ENCODE peak calls at places on chromosomes 11 and 22, in seven cellular contexts. Q is astrocyte, G is DND-41, R is PC-3, W is GM23248, H is endothelial cell of umbilical vein, D is H1. M is an unnamed sample. For H3K36me3, the result is how much of the 10 kb centered on the place peaks cover.

GRCh38 chr11:126452256-126452655 is 96.8 kb downstream of the ST3GAL4 start:
- DNase-seq in D (no peak), W (no peak), G (no peak), R (no peak), H (no peak), Q (no peak), M (no peak)

GRCh38 chr11:1054143-1055108 is 17.9 kb upstream of the MUC6 start:
- DNase-seq in W (peak), R (peak), D (no peak), Q (no peak), H (peak), G (no peak), M (no peak)

GRCh38 chr22:23832226-23833016 is 6.4 kb downstream of the DERL3 start:
- DNase-seq in Q (no peak), R (no peak), W (no peak), D (no peak), G (no peak), H (no peak), M (no peak)

GRCh38 chr22:36293606-36294292 is 40.8 kb downstream of the APOL1 start:
- DNase-seq in Q (no peak), G (no peak), W (no peak), D (no peak), H (no peak), R (no peak), M (no peak)

GRCh38 chr22:46536559-46537220 is 730 bp downstream of the CELSR1 start:
- DNase-seq in D (no peak), W (no peak), G (no peak), Q (no peak), R (no peak), H (no peak), M (no peak)

GRCh38 chr11:126695293-126695692 is 305.3 kb downstream of the KIRREL3 start:
- DNase-seq in D (no peak), G (no peak), W (peak), Q (no peak), H (no peak), R (no peak), M (no peak)

GRCh38 chr11:88246680-88247079 is 71.4 kb upstream of the RAB38 start:
- DNase-seq in H (no peak), Q (peak), W (peak), G (no peak), D (no peak), R (peak), M (peak)

GRCh38 chr11:12483604-12484003 is 106.2 kb downstream of the PARVA start:
- DNase-seq in R (no peak), D (no peak), G (no peak), Q (no peak), W (no peak), H (no peak), M (no peak)

GRCh38 chr11:72446929-72447753 is 12.8 kb upstream of the CLPB start:
- DNase-seq in H (peak), Q (peak), G (no peak), D (no peak), R (peak), W (peak), M (peak)

GRCh38 chr22:43100223-43100622 is 10.3 kb upstream of the BIK start:
- DNase-seq in Q (no peak), R (no peak), D (no peak), G (no peak), W (no peak), H (no peak), M (peak)

GRCh38 chr22:30324008-30324730 is 2.6 kb downstream of the TBC1D10A start:
- DNase-seq in G (peak), Q (peak), W (peak), D (no peak), H (no peak), R (no peak), M (no peak)

GRCh38 chr22:45014658-45015057 is 4.9 kb upstream of the PHF21B start:
- DNase-seq in G (no peak), R (no peak), H (no peak), D (no peak), Q (no peak), W (no peak), M (no peak)

GRCh38 chr11:93099811-93100210 is 98.0 kb downstream of the SLC36A4 start:
- DNase-seq in D (no peak), Q (peak), G (no peak), H (no peak), W (peak), R (no peak), M (peak)

GRCh38 chr11:35800970-35801953 is 138.7 kb downstream of the TRIM44 start:
- DNase-seq in W (no peak), D (no peak), Q (no peak), H (peak), R (no peak), G (no peak), M (no peak)

GRCh38 chr11:60860943-60861342 is 5.2 kb upstream of the PTGDR2 start:
- DNase-seq in Q (no peak), H (no peak), W (no peak), G (no peak), R (no peak), D (no peak), M (no peak)

GRCh38 chr22:46057762-46058420 is 80.9 kb upstream of the WNT7B start:
- DNase-seq in Q (peak), H (no peak), W (peak), R (peak), G (peak), D (no peak), M (peak)

GRCh38 chr11:394034-394857 is at the start of gene PKP3:
- DNase-seq in Q (peak), H (no peak), W (peak), D (peak), G (no peak), R (peak), M (peak)

GRCh38 chr11:133536198-133536597 is 3.9 kb upstream of the OPCML start:
- DNase-seq in W (no peak), Q (no peak), H (no peak), R (no peak), D (no peak), G (no peak), M (peak)

GRCh38 chr11:121106812-121107211 is 5.8 kb downstream of the TECTA start:
- DNase-seq in W (no peak), R (no peak), Q (no peak), H (no peak), D (no peak), G (no peak), M (no peak)

GRCh38 chr11:59182457-59183151 is 10.7 kb downstream of the DTX4 start:
- DNase-seq in G (no peak), R (peak), H (no peak), W (no peak), D (no peak), Q (no peak), M (peak)

GRCh38 chr22:27629908-27630733 is 171.4 kb downstream of the MN1 start:
- DNase-seq in H (no peak), D (no peak), R (no peak), Q (no peak), G (no peak), W (no peak), M (no peak)

GRCh38 chr11:11989774-11990744 is 18.4 kb downstream of the DKK3 start:
- DNase-seq in W (peak), H (no peak), R (no peak), Q (no peak), D (no peak), G (no peak), M (no peak)

GRCh38 chr22:39414377-39414776 is 14.8 kb downstream of the TAB1 start:
- DNase-seq in D (no peak), Q (no peak), H (no peak), W (no peak), G (no peak), R (no peak), M (no peak)

GRCh38 chr22:27075891-27076290 is 418.5 kb downstream of the MIAT start:
- DNase-seq in Q (no peak), R (no peak), G (no peak), H (no peak), D (no peak), W (no peak), M (no peak)

GRCh38 chr11:20087118-20087521 is 73.2 kb downstream of the DBX1 start:
- DNase-seq in Q (peak), W (peak), R (no peak), D (no peak), H (no peak), G (no peak), M (no peak)

GRCh38 chr11:108241370-108242037 is 18.6 kb downstream of the ATM start:
- DNase-seq in W (no peak), Q (no peak), G (peak), H (no peak), R (no peak), D (no peak), M (no peak)

GRCh38 chr11:8705171-8705570 is 22.6 kb downstream of the RPL27A start:
- DNase-seq in W (no peak), G (no peak), D (no peak), Q (no peak), R (no peak), H (no peak), M (no peak)

GRCh38 chr11:8709002-8709672 is 26.5 kb downstream of the RPL27A start:
- DNase-seq in W (peak), Q (peak), G (no peak), D (no peak), R (no peak), H (no peak), M (no peak)

GRCh38 chr11:8709777-8710176 is 27.2 kb downstream of the RPL27A start:
- DNase-seq in W (no peak), G (no peak), Q (no peak), R (no peak), H (no peak), D (no peak), M (no peak)

GRCh38 chr11:8707541-8708270 is 25.1 kb downstream of the RPL27A start:
- DNase-seq in W (no peak), H (no peak), R (no peak), Q (peak), G (no peak), D (no peak), M (no peak)

DNA sequence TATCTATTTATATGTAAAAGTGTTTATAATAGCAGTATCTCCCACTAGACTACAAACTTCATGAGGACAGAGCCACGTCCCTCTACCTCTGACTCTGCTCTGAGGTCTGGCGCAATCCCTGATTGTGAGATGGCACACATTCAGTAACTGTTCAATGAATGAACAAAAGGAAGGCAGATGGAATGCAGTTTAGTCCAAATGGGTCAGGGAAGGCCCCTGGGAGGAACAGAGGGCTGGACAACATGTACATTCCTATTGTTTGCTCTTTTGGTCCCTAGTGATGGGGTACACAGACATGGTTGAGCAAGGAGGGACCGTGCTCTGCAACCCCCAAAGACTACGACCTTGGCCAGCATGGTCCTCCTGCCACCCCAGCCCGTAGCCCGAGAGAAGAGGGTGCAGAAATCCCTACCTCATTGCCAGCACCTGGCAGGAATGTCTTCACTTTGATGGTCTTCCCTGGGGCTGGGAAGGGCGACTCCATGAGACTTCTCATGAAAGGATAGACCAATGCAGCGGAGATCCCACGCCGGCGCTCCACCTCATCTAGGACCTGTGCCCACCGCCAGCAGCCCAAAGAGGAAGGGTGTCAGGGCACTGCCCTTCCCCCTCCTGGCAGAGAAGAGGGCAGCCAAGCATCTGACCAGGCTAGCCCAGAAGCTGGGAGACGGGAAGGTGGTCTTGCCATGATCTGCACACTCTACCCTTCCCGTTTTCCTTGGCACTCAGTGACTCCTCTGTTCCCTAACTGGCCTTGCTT is 24.3 kb downstream of the RPL27A start:
- DNase-seq in Q (no peak), H (no peak), G (no peak), R (no peak), W (no peak), D (no peak), M (no peak)
- H3K9ac ChIP-seq in Q (no peak), H (no peak), G (no peak), R (no peak), W (no peak), D (no peak), M (no peak)

GRCh38 chr11:74070713-74071506 is 62.0 kb upstream of the UCP3 start:
- DNase-seq in G (no peak), Q (no peak), D (no peak), R (peak), W (no peak), H (no peak), M (no peak)
- H3K36me3 ChIP-seq in G (half or more), Q (under half), D (under half), R (under half), W (under half), H (under half), M (under half)

GRCh38 chr11:10051868-10052586 is 242.0 kb downstream of the SBF2 start:
- DNase-seq in G (no peak), W (no peak), D (no peak), R (no peak), H (peak), Q (peak), M (no peak)
- TF ChIP-seq EZH2 in G (no peak), W (no peak), D (no peak), R (no peak), H (no peak), Q (no peak), M (no peak)

GRCh38 chr11:96145163-96145585 is 197.8 kb downstream of the MAML2 start:
- DNase-seq in R (peak), G (no peak), D (no peak), W (peak), Q (peak), H (no peak), M (peak)

GRCh38 chr11:96139692-96140091 is 203.3 kb downstream of the MAML2 start:
- DNase-seq in D (no peak), W (no peak), H (no peak), R (no peak), Q (no peak), G (no peak), M (no peak)

GRCh38 chr11:96141649-96142048 is 201.3 kb downstream of the MAML2 start:
- DNase-seq in G (no peak), H (no peak), Q (no peak), D (no peak), R (no peak), W (no peak), M (no peak)

GRCh38 chr11:96144553-96144952 is 198.4 kb downstream of the MAML2 start:
- DNase-seq in R (no peak), D (no peak), H (no peak), Q (no peak), W (no peak), G (no peak), M (no peak)

DNA sequence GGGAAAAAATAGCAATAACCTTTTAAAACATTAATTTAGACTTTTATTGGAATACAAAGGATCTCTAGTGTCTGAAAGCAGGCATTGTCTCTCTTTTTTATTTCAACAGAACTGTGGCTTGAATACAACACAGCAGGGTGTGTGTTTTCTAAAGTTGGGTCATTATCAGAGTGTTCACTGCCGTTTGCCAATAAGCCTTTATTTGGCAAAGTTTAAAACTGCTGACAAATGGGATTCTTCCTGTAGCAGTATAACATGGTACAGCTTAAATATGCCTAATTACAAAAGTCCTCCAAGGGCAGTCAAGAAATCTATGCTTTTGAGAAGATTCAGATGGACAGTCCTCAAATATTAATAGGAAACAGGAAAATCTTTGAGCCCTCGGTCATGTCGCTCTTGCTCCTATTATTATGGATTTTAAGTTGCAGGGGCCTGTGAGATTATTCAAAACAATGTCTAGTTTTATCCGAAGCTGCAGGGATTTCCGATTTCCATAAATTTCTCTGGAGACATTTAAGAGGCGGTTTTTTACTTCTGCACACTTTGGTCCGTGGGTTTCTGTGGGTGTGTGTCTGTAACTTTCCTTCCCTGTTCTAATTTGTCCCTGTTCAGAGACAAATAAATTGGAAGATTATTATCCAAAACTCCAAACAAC is 199.9 kb downstream of the MAML2 start:
- DNase-seq in G (no peak), Q (no peak), W (peak), D (no peak), R (no peak), H (peak), M (no peak)
- H3K9ac ChIP-seq in G (no peak), Q (no peak), W (peak), D (no peak), R (no peak), H (no peak), M (no peak)

GRCh38 chr11:32200448-32200847 is 109.6 kb downstream of the RCN1 start:
- DNase-seq in R (no peak), H (no peak), W (no peak), G (no peak), D (no peak), Q (no peak), M (no peak)
- H3K36me3 ChIP-seq in R (under half), H (under half), W (under half), G (under half), D (under half), Q (under half), M (under half)

GRCh38 chr11:2869561-2870427 is 15.8 kb downstream of the CDKN1C start:
- DNase-seq in Q (no peak), W (no peak), G (no peak), R (no peak), H (no peak), D (no peak), M (no peak)
- TF ChIP-seq EZH2 in Q (peak), W (peak), G (no peak), R (no peak), H (peak), D (peak), M (no peak)

GRCh38 chr11:68928481-68928880 is 24.8 kb downstream of the IGHMBP2 start:
- DNase-seq in G (no peak), W (no peak), D (no peak), R (no peak), Q (no peak), H (no peak), M (no peak)
- H3K9ac ChIP-seq in G (no peak), W (no peak), D (no peak), R (no peak), Q (no peak), H (no peak), M (no peak)

GRCh38 chr11:75421035-75421602 is 11.9 kb downstream of the KLHL35 start:
- DNase-seq in G (no peak), H (no peak), D (no peak), Q (no peak), W (no peak), R (no peak), M (no peak)
- H3K36me3 ChIP-seq in G (under half), H (under half), D (under half), Q (under half), W (under half), R (under half), M (under half)

M was measured in mammary epithelial cell.